ENCODE peak calls at places on chromosomes 6 and 20, in eight cellular contexts. K is lower leg skin, Z is heart right ventricle, C is astrocyte of the spinal cord, B is adrenal gland, W is stomach, V is GM06990, D is HL-60. R is an unnamed sample.

GRCh38 chr20:2693286-2693995 is 861 bp downstream of the EBF4 start:
- DNase-seq in K (peak), Z (peak), C (no peak), B (no peak), W (peak), V (peak), D (no peak), R (no peak)

GRCh38 chr20:2690718-2691117 is 1.9 kb upstream of the EBF4 start:
- DNase-seq in K (peak), Z (no peak), C (no peak), B (no peak), W (no peak), V (no peak), D (no peak), R (no peak)

GRCh38 chr20:33423141-33423834 is 20.3 kb downstream of the SNTA1 start:
- DNase-seq in K (peak), Z (peak), C (peak), B (peak), W (peak), V (no peak), D (no peak), R (peak)

GRCh38 chr6:331622-332521 is 39.6 kb downstream of the DUSP22 start:
- DNase-seq in K (no peak), Z (no peak), C (peak), B (no peak), W (no peak), V (peak), D (no peak), R (no peak)

GRCh38 chr6:90403489-90404381 is 107.1 kb upstream of the BACH2 start:
- DNase-seq in K (no peak), Z (peak), C (peak), B (peak), W (no peak), V (no peak), D (peak), R (peak)

GRCh38 chr20:19913927-19914614 is 103.1 kb upstream of the NAA20 start:
- DNase-seq in K (no peak), Z (no peak), C (peak), B (no peak), W (no peak), V (peak), D (no peak), R (peak)

GRCh38 chr20:46330831-46331371 is 22.6 kb upstream of the CDH22 start:
- DNase-seq in K (no peak), Z (no peak), C (no peak), B (no peak), W (no peak), V (no peak), D (no peak), R (no peak)

GRCh38 chr6:33692760-33693158 is 18.7 kb downstream of the UQCC2 start:
- DNase-seq in K (no peak), Z (peak), C (no peak), B (no peak), W (peak), V (peak), D (peak), R (no peak)

GRCh38 chr20:31707994-31708744 is 14.5 kb downstream of the BCL2L1 start:
- DNase-seq in K (peak), Z (peak), C (no peak), B (peak), W (peak), V (no peak), D (peak), R (no peak)

GRCh38 chr6:139073118-139073517 is 44.6 kb downstream of the ABRACL start:
- DNase-seq in K (no peak), Z (no peak), C (no peak), B (no peak), W (no peak), V (no peak), D (no peak), R (no peak)

GRCh38 chr6:15893556-15894253 is 230.9 kb upstream of the DTNBP1 start:
- DNase-seq in K (no peak), Z (no peak), C (peak), B (no peak), W (no peak), V (no peak), D (peak), R (peak)

GRCh38 chr6:170172825-170173231 is 118.0 kb downstream of the DLL1 start:
- DNase-seq in K (peak), Z (no peak), C (no peak), B (no peak), W (no peak), V (no peak), D (no peak), R (no peak)

GRCh38 chr6:25972128-25972527 is 9.5 kb downstream of the TRIM38 start:
- DNase-seq in K (peak), Z (no peak), C (no peak), B (no peak), W (no peak), V (no peak), D (no peak), R (no peak)

GRCh38 chr6:93418113-93418447 is 1.3 kb downstream of the EPHA7 start:
- DNase-seq in K (no peak), Z (no peak), C (peak), B (no peak), W (no peak), V (no peak), D (no peak), R (no peak)

GRCh38 chr20:20731945-20732296 is 19.5 kb upstream of the RALGAPA2 start:
- DNase-seq in K (no peak), Z (no peak), C (peak), B (peak), W (no peak), V (no peak), D (no peak), R (peak)

GRCh38 chr6:54907316-54907715 is 60.7 kb downstream of the FAM83B start:
- DNase-seq in K (no peak), Z (no peak), C (no peak), B (no peak), W (no peak), V (peak), D (no peak), R (no peak)

GRCh38 chr20:44572551-44573500 is 9.6 kb upstream of the PKIG start:
- DNase-seq in K (peak), Z (peak), C (peak), B (peak), W (no peak), V (no peak), D (no peak), R (peak)

GRCh38 chr6:40922281-40922680 is 116.7 kb downstream of the UNC5CL start:
- DNase-seq in K (peak), Z (no peak), C (peak), B (no peak), W (no peak), V (no peak), D (no peak), R (peak)

GRCh38 chr6:44145839-44146238 is 12.8 kb upstream of the CAPN11 start:
- DNase-seq in K (no peak), Z (no peak), C (no peak), B (no peak), W (no peak), V (no peak), D (no peak), R (no peak)

GRCh38 chr6:7219310-7219709 is 93.7 kb downstream of the SSR1 start:
- DNase-seq in K (peak), Z (peak), C (peak), B (peak), W (peak), V (no peak), D (no peak), R (peak)

GRCh38 chr20:48846516-48847492 is 19.0 kb upstream of the PREX1 start:
- DNase-seq in K (no peak), Z (no peak), C (no peak), B (no peak), W (no peak), V (peak), D (no peak), R (no peak)

GRCh38 chr6:91476000-91476399 is 889.1 kb upstream of the MAP3K7 start:
- DNase-seq in K (no peak), Z (no peak), C (peak), B (peak), W (no peak), V (no peak), D (no peak), R (peak)

GRCh38 chr6:15473741-15474161 is 189.1 kb downstream of the DTNBP1 start:
- DNase-seq in K (no peak), Z (no peak), C (peak), B (peak), W (no peak), V (no peak), D (no peak), R (peak)

GRCh38 chr20:61895016-61895415 is 170.7 kb downstream of the TAF4 start:
- DNase-seq in K (no peak), Z (no peak), C (no peak), B (no peak), W (no peak), V (no peak), D (no peak), R (no peak)

GRCh38 chr20:61897401-61898295 is 168.0 kb downstream of the TAF4 start:
- DNase-seq in K (no peak), Z (peak), C (no peak), B (no peak), W (no peak), V (no peak), D (no peak), R (no peak)

GRCh38 chr20:61895686-61896057 is 170.0 kb downstream of the TAF4 start:
- DNase-seq in K (no peak), Z (no peak), C (no peak), B (no peak), W (no peak), V (no peak), D (no peak), R (no peak)

GRCh38 chr20:61898405-61898804 is 167.3 kb downstream of the TAF4 start:
- DNase-seq in K (no peak), Z (peak), C (no peak), B (no peak), W (no peak), V (no peak), D (no peak), R (no peak)

DNA sequence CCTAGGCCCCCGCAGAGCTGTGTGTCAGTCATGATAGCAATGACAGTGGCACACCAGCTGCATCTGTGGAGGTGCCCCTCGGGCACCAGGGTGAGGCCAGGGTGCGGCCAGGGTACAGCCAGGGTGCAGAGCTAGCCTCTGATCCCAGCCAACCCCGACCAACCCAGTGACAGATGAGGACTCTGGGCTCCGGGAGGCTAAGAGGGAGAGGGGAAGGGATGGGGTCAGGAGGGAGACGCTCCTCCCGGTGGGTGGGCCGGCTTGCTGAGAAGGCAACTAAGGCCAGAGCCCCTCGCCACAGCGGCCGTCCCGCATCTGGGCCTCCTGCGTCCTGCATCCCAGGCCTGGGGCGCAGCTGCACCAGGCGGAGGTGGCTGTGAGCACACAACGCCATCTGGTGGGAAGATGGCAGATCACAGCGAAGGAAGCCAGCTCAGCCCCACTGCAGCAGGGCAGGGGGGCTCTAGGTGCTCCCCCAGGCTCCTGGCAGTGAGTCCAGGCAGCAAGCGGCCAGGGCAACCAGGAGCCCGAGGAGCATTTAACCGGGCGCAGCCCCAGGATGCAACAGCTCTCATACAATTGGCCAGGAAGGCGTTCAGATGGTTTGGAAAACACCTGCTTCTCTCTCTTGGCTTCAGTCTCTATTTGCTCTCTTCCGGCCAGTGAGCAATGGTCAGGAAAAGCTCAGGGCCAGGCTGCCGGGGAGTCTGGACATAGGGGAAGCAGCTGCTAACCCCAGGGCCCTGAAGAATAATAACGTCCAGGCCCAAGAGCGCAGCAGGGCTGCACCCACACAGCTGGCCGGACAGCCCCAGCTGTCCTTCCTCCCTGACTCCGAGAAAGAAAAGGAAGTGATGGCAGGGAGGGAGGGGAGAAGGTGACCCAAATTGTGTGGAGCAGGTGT is 169.4 kb downstream of the TAF4 start:
- DNase-seq in K (no peak), Z (peak), C (peak), B (peak), W (peak), V (no peak), D (peak), R (peak)
- TF ChIP-seq CTCF in K (no peak), Z (peak), C (peak), B (peak), W (peak), V (peak), D (peak), R (peak)

DNA sequence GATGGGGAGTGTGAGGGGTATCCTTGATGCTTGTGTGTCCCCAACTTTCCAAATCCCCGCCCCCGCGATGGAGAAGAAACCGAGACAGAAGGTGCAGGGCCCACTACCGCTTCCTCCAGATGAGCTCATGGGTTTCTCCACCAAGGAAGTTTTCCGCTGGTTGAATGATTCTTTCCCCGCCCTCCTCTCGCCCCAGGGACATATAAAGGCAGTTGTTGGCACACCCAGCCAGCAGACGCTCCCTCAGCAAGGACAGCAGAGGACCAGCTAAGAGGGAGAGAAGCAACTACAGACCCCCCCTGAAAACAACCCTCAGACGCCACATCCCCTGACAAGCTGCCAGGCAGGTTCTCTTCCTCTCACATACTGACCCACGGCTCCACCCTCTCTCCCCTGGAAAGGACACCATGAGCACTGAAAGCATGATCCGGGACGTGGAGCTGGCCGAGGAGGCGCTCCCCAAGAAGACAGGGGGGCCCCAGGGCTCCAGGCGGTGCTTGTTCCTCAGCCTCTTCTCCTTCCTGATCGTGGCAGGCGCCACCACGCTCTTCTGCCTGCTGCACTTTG is at the start of gene TNF:
- DNase-seq in K (peak), Z (no peak), C (no peak), B (peak), W (peak), V (peak), D (peak), R (no peak)
- H3K4me3 ChIP-seq in K (no peak), Z (peak), C (no peak), B (no peak), W (peak), V (peak), D (peak), R (no peak)

DNA sequence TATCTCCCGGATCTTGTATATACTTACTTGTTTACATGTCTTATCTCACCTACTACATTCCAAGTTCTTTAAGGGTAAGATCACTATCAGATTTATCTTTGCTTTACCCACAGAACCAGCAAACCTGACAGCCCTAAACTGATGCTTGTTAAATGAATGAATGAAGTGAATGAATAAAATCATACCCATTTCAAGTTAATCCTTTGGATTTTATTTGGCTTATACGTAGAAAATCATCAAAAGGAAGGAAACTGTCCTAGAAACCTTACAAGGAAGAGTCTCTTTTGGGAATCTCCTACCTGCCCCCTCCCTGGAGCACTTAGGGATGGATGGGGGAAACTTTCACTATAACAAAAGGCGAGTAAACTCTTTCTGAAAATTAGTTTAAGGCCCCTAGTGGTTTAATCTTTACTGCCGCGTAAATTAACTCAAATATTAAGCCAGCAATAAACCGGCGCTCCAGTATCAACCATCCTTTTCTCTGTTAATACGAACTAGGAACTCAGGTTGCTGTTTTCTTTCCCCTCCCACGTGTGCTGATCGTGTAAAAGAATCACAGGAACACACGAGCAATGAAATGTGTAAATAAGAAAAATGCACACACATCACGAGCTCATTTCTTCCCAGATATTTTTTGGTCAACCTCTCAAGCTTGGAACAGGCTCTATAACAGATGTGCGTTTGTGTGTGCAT is 1.2 kb upstream of the UTRN start:
- DNase-seq in K (no peak), Z (no peak), C (peak), B (no peak), W (no peak), V (no peak), D (peak), R (peak)
- TF ChIP-seq CTCF in K (no peak), Z (no peak), C (no peak), B (no peak), W (peak), V (no peak), D (no peak), R (peak)

GRCh38 chr6:46320505-46320904 is 149.7 kb upstream of the ENPP5 start:
- DNase-seq in K (no peak), Z (no peak), C (no peak), B (peak), W (no peak), V (no peak), D (no peak), R (peak)

GRCh38 chr6:46323312-46323965 is 152.7 kb upstream of the ENPP5 start:
- DNase-seq in K (no peak), Z (no peak), C (peak), B (peak), W (no peak), V (no peak), D (no peak), R (peak)

GRCh38 chr6:46324706-46325105 is 153.9 kb upstream of the ENPP5 start:
- DNase-seq in K (no peak), Z (no peak), C (no peak), B (no peak), W (no peak), V (no peak), D (no peak), R (no peak)

GRCh38 chr6:46325561-46326525 is 155.1 kb upstream of the ENPP5 start:
- DNase-seq in K (no peak), Z (peak), C (peak), B (peak), W (no peak), V (peak), D (no peak), R (peak)

GRCh38 chr6:46323966-46324622 is 153.3 kb upstream of the ENPP5 start:
- DNase-seq in K (no peak), Z (no peak), C (no peak), B (no peak), W (no peak), V (no peak), D (no peak), R (no peak)
- H3K4me3 ChIP-seq in K (no peak), Z (no peak), C (no peak), B (no peak), W (no peak), V (no peak), D (no peak), R (no peak)

DNA sequence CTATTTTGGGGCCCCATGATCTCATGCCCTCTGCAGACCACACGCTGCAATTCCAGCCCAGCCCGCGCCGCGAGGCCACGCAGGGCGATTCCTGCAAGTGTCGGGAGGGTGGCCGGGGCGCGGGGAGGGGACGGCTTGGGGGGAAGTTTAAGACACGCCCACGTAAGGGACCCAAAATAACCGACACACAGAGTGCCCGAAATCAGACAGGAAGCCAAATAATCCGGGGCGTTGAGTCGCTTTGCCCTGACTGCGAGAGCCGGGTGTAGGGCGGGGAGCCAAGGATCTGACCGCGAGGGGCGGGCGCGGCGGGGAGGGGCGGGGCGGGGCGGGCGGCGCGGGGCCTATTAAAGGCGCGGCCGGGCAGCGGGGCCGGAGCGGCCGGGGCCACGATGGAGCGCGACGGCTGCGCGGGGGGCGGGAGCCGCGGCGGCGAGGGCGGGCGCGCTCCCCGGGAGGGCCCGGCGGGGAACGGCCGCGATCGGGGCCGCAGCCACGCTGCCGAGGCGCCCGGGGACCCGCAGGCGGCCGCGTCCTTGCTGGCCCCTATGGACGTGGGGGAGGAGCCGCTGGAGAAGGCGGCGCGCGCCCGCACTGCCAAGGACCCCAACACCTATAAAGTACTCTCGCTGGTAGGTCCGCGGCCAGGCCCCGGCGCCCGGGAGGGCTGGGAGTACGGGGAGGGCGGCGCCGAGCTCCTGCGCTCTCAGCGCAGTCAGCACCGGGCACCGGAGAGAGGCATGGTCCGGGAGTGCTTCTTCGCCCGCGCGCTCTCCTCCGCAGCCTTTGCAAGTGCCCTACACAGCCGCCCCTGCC is at the start of gene ENPP1:
- DNase-seq in K (peak), Z (peak), C (peak), B (peak), W (peak), V (peak), D (no peak), R (peak)
- TF ChIP-seq CTCF in K (no peak), Z (peak), C (peak), B (peak), W (peak), V (no peak), D (no peak), R (peak)

R was measured in choroid plexus epithelial cell.